ENCODE peak calls at places on chromosomes 16 and 17, in seven cellular contexts. Y is RWPE2; Z is stimulated activated naive CD4-positive, alpha-beta T cell; D is Caco-2; O is stimulated activated CD8-positive, alpha-beta memory T cell treated with anti-CD3 and anti-CD28 coated beads, Interleukin-4, amount 100 ng/mL, for 4 hours; V is neural progenitor cell; W is NCI-H2029. H is an unnamed sample.

GRCh38 chr17:73211745-73212144 is 18.9 kb downstream of the COG1 start:
- DNase-seq in V (no peak), W (no peak), Y (peak; percentile 11), O (no peak), D (no peak), Z (peak; percentile 59), H (no peak)

GRCh38 chr17:80922580-80923160 is 69.0 kb upstream of the CHMP6 start:
- DNase-seq in D (no peak), O (no peak), Z (no peak), V (no peak), W (no peak), Y (peak; percentile 72), H (no peak)

GRCh38 chr16:56815721-56816120 is 49.3 kb upstream of the SLC12A3 start:
- DNase-seq in D (no peak), W (no peak), Y (no peak), O (no peak), V (no peak), Z (no peak), H (no peak)

GRCh38 chr16:4384497-4384896 is 12.8 kb downstream of the VASN start:
- DNase-seq in W (no peak), O (no peak), Y (no peak), V (no peak), D (no peak), Z (no peak), H (no peak)

GRCh38 chr16:81189100-81189664 is 49.3 kb upstream of the BCO1 start:
- DNase-seq in Z (no peak), Y (no peak), V (no peak), O (no peak), D (no peak), W (peak; percentile 14), H (no peak)

GRCh38 chr16:85192736-85193493 is 80.6 kb upstream of the CIBAR2 start:
- DNase-seq in D (no peak), W (no peak), Y (no peak), O (no peak), V (no peak), Z (no peak), H (no peak)

GRCh38 chr16:55294947-55295346 is 29.1 kb upstream of the IRX6 start:
- DNase-seq in V (peak; percentile 22), W (no peak), O (no peak), D (no peak), Z (no peak), Y (no peak), H (no peak)

GRCh38 chr16:49015189-49015540 is 266.5 kb downstream of the CBLN1 start:
- DNase-seq in O (no peak), V (peak; percentile 35), D (no peak), Z (no peak), Y (no peak), W (no peak), H (no peak)

GRCh38 chr17:2023692-2024571 is 1.2 kb downstream of the RTN4RL1 start:
- DNase-seq in D (peak; percentile 74), V (peak; percentile 99), Y (no peak), W (peak; percentile 31), O (no peak), Z (peak; percentile 31), H (no peak)

GRCh38 chr17:7889166-7889584 is 586 bp downstream of the CHD3 start:
- DNase-seq in W (peak; percentile 93), V (peak; percentile 88), D (no peak), Y (peak; percentile 94), Z (peak; percentile 36), O (no peak), H (peak; percentile 43)

GRCh38 chr17:45430738-45431530 is 1.7 kb downstream of the ARHGAP27 start:
- DNase-seq in W (no peak), Y (peak; percentile 56), O (no peak), V (peak; percentile 48), Z (peak; percentile 6), D (peak; percentile 86), H (no peak)

GRCh38 chr16:55012362-55012761 is 81.7 kb downstream of the IRX5 start:
- DNase-seq in D (no peak), O (no peak), Z (no peak), W (no peak), Y (no peak), V (no peak), H (no peak)

GRCh38 chr16:2704983-2705275 is 15.1 kb downstream of the PRSS27 start:
- DNase-seq in D (no peak), V (no peak), W (no peak), O (no peak), Z (no peak), Y (no peak), H (no peak)

GRCh38 chr16:84790291-84790690 is 29.5 kb upstream of the CRISPLD2 start:
- DNase-seq in Z (no peak), V (no peak), D (no peak), Y (no peak), O (no peak), W (no peak), H (no peak)

GRCh38 chr16:5336898-5337297 is 239.3 kb upstream of the EEF2KMT start:
- DNase-seq in Y (no peak), O (no peak), Z (no peak), V (peak; percentile 54), W (no peak), D (no peak), H (no peak)

GRCh38 chr17:4199818-4200402 is 56.9 kb downstream of the CYB5D2 start:
- DNase-seq in Y (no peak), W (no peak), V (peak; percentile 80), Z (peak; percentile 18), O (no peak), D (peak; percentile 28), H (peak; percentile 45)

GRCh38 chr16:17529982-17530760 is 59.4 kb upstream of the XYLT1 start:
- DNase-seq in Y (no peak), V (no peak), O (peak; percentile 0), Z (no peak), D (no peak), W (no peak), H (no peak)

GRCh38 chr17:68518063-68518815 is 6.0 kb downstream of the PRKAR1A start:
- DNase-seq in V (no peak), D (no peak), Z (no peak), O (no peak), Y (no peak), W (no peak), H (no peak)

GRCh38 chr16:25580071-25580470 is 111.7 kb upstream of the HS3ST4 start:
- DNase-seq in W (no peak), O (no peak), Z (no peak), V (no peak), D (no peak), Y (no peak), H (no peak)

GRCh38 chr17:29693751-29694150 is 71.0 kb upstream of the CORO6 start:
- DNase-seq in D (no peak), O (no peak), Z (no peak), Y (no peak), V (no peak), W (no peak), H (no peak)

GRCh38 chr16:49884033-49884707 is 28.3 kb upstream of the ZNF423 start:
- DNase-seq in O (no peak), Y (no peak), V (no peak), Z (no peak), D (peak; percentile 77), W (no peak), H (no peak)

GRCh38 chr16:27470567-27471431 is 68.8 kb downstream of the IL21R start:
- DNase-seq in D (no peak), Y (no peak), W (no peak), Z (no peak), V (no peak), O (no peak), H (no peak)

GRCh38 chr17:14776791-14777190 is 475.9 kb downstream of the HS3ST3B1 start:
- DNase-seq in D (no peak), Z (no peak), O (no peak), Y (no peak), W (no peak), V (no peak), H (no peak)

GRCh38 chr17:72614871-72615626 is 477.4 kb downstream of the SLC39A11 start:
- DNase-seq in Y (no peak), O (no peak), D (peak; percentile 87), V (peak; percentile 66), W (no peak), Z (no peak), H (peak; percentile 55)

GRCh38 chr17:40980594-40980993 is 3.5 kb downstream of the KRT40 start:
- DNase-seq in Y (no peak), W (no peak), D (no peak), Z (no peak), V (no peak), O (no peak), H (no peak)

GRCh38 chr16:19824216-19824615 is 60.4 kb downstream of the GPRC5B start:
- DNase-seq in O (no peak), W (no peak), Z (no peak), Y (no peak), D (no peak), V (no peak), H (no peak)

GRCh38 chr16:57484515-57485005 is 1.7 kb downstream of the DOK4 start:
- DNase-seq in D (no peak), Z (no peak), Y (no peak), V (no peak), O (no peak), W (no peak), H (no peak)

GRCh38 chr17:45946841-45947256 is 52.2 kb upstream of the STH start:
- DNase-seq in D (no peak), V (no peak), Y (no peak), W (no peak), O (no peak), Z (no peak), H (no peak)